ENCODE peak calls at places on chromosomes 16 and 17, in five cellular contexts. V, K, M, Y and Q are unnamed samples.
A peak's percentile ranks its signal among the peaks of the same experiment; 100 is the strongest.

GRCh38 chr17:35825206-35825605 is 15.9 kb downstream of the TAF15 start:
- DNase-seq in V (no peak), K (no peak), M (no peak), Y (no peak), Q (no peak)

GRCh38 chr16:59886021-59886420 is 1151.9 kb upstream of the GOT2 start:
- DNase-seq in V (no peak), K (peak; percentile 57), M (no peak), Y (no peak), Q (no peak)

GRCh38 chr16:66131895-66132294 is 234.6 kb upstream of the CDH5 start:
- DNase-seq in V (no peak), K (no peak), M (no peak), Y (no peak), Q (no peak)

GRCh38 chr16:50331570-50331969 is 37.2 kb downstream of the BRD7 start:
- DNase-seq in V (no peak), K (no peak), M (no peak), Y (no peak), Q (no peak)

GRCh38 chr17:47987240-47987835 is 16.4 kb downstream of the CDK5RAP3 start:
- DNase-seq in V (no peak), K (no peak), M (peak; percentile 60), Y (no peak), Q (no peak)

GRCh38 chr17:18267927-18268711 is 7.7 kb downstream of the MIEF2 start:
- DNase-seq in V (no peak), K (no peak), M (no peak), Y (no peak), Q (no peak)

GRCh38 chr17:17859909-17860760 is 23.3 kb upstream of the SREBF1 start:
- DNase-seq in V (peak; percentile 89), K (peak; percentile 79), M (peak; percentile 86), Y (peak; percentile 84), Q (no peak)

GRCh38 chr17:31444026-31444425 is 52.6 kb downstream of the RAB11FIP4 start:
- DNase-seq in V (no peak), K (no peak), M (no peak), Y (no peak), Q (no peak)

GRCh38 chr16:52549011-52549692 is 2.2 kb upstream of the TOX3 start:
- DNase-seq in V (no peak), K (no peak), M (no peak), Y (no peak), Q (no peak)

GRCh38 chr17:309361-309888 is 43.2 kb downstream of the RPH3AL start:
- DNase-seq in V (peak; percentile 11), K (no peak), M (peak; percentile 82), Y (no peak), Q (no peak)

GRCh38 chr16:52545544-52546262 is 1.2 kb downstream of the TOX3 start:
- DNase-seq in V (peak; percentile 34), K (no peak), M (peak; percentile 51), Y (no peak), Q (no peak)

GRCh38 chr16:31198207-31198882 is 4.2 kb downstream of the PYCARD start:
- DNase-seq in V (no peak), K (no peak), M (no peak), Y (no peak), Q (no peak)

GRCh38 chr16:71540-72341 is 690 bp downstream of the RHBDF1 start:
- DNase-seq in V (no peak), K (peak; percentile 82), M (peak; percentile 85), Y (peak; percentile 88), Q (no peak)

GRCh38 chr16:75252049-75252864 is 833 bp upstream of the BCAR1 start:
- DNase-seq in V (no peak), K (no peak), M (no peak), Y (no peak), Q (no peak)

GRCh38 chr17:6425407-6425806 is 9.5 kb downstream of the AIPL1 start:
- DNase-seq in V (no peak), K (no peak), M (no peak), Y (no peak), Q (no peak)

GRCh38 chr16:78571880-78572279 is 472.4 kb downstream of the WWOX start:
- DNase-seq in V (no peak), K (no peak), M (no peak), Y (no peak), Q (no peak)

GRCh38 chr17:4565209-4566141 is 5.1 kb upstream of the GGT6 start:
- DNase-seq in V (peak; percentile 62), K (peak; percentile 70), M (no peak), Y (peak; percentile 76), Q (no peak)

GRCh38 chr16:8589293-8590160 is 784 bp downstream of the TMEM114 start:
- DNase-seq in V (no peak), K (no peak), M (peak; percentile 78), Y (no peak), Q (no peak)

GRCh38 chr16:24943471-24943870 is 71.7 kb downstream of the ARHGAP17 start:
- DNase-seq in V (no peak), K (no peak), M (no peak), Y (no peak), Q (no peak)

GRCh38 chr17:12680407-12680897 is 14.8 kb downstream of the MYOCD start:
- DNase-seq in V (no peak), K (no peak), M (no peak), Y (no peak), Q (no peak)

GRCh38 chr17:9432121-9432866 is 143.3 kb downstream of the STX8 start:
- DNase-seq in V (no peak), K (no peak), M (no peak), Y (no peak), Q (no peak)

GRCh38 chr16:52976539-52977167 is 76.0 kb downstream of the CHD9NB start:
- DNase-seq in V (no peak), K (no peak), M (no peak), Y (no peak), Q (no peak)

GRCh38 chr16:86791287-86792074 is 213.1 kb downstream of the FOXL1 start:
- DNase-seq in V (no peak), K (no peak), M (no peak), Y (no peak), Q (no peak)

GRCh38 chr17:4836221-4836620 is 3.1 kb downstream of the MINK1 start:
- DNase-seq in V (no peak), K (no peak), M (no peak), Y (no peak), Q (no peak)

GRCh38 chr16:29024280-29024679 is 39.4 kb downstream of the LAT start:
- DNase-seq in V (no peak), K (no peak), M (no peak), Y (no peak), Q (no peak)

GRCh38 chr16:66603537-66604375 is 748 bp upstream of the CMTM3 start:
- DNase-seq in V (peak; percentile 49), K (peak; percentile 55), M (peak; percentile 80), Y (peak; percentile 56), Q (no peak)

GRCh38 chr16:88569614-88569984 is 604 bp upstream of the ZC3H18 start:
- DNase-seq in V (peak; percentile 49), K (no peak), M (no peak), Y (no peak), Q (no peak)

GRCh38 chr17:73625006-73625405 is 19.2 kb downstream of the SDK2 start:
- DNase-seq in V (no peak), K (no peak), M (no peak), Y (no peak), Q (no peak)

GRCh38 chr17:673200-673681 is 41.4 kb downstream of the VPS53 start:
- DNase-seq in V (no peak), K (no peak), M (peak; percentile 58), Y (no peak), Q (no peak)

GRCh38 chr17:31558748-31559646 is 167.5 kb downstream of the RAB11FIP4 start:
- DNase-seq in V (peak; percentile 87), K (peak; percentile 83), M (peak; percentile 88), Y (peak; percentile 78), Q (no peak)

DNA sequence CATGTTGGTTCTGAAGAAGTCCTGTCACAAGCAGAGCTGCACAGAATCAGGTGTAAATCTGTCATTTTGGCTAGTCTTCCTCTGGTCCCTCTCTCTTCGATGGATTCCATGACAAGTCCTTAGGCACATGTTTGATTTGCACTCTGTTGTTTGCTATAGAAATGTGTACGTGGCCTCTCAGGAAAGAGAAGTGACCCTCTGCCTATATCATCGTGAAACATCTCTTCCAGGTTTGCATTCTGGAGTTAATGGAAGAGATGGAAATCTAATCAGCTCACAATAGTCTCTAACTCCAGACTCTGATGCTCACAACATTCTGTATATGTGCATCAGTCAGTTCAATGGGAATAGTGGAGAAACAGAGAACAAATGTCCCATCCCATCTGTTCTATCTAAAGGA is 34.7 kb downstream of the RBFOX1 start:
- DNase-seq in V (no peak), K (no peak), M (no peak), Y (no peak), Q (no peak)
- TF ChIP-seq POLR2A in V (no peak), K (no peak), M (no peak), Y (no peak), Q (no peak)

DNA sequence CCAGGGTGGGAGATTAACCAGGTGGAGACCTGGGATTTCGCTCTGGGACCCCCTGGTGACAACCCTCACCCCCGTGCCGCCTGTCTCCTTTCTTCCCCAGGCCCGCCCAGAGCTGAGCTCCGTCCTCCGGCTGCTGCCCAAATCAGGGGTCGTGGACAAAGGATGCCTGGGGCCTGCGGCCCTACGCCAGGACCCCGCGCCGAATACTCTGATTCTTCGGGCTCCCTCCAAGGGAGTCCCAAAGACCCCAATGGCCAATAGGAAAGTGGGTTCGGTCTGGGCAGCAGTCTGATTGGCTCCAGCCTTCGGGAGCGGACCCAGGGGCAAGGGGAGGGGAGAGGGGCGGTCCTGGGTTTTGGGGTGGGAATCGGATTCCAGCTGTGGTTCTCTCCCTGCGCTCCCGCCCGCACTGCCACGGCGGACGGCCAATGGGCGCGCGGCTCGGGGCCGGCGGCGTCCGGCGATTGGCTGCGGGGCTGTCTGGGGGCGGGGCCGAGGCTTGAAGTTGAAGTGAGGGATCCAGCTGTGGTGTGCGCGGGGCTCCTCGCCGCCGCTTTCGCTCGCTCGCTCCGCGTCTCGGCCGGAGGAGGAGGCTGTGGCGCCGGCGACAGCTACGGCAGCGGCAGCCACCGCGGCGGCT is at the start of gene CACNA1G:
- DNase-seq in V (peak; percentile 83), K (peak; percentile 88), M (peak; percentile 99), Y (peak; percentile 83), Q (no peak)
- TF ChIP-seq POLR2A in V (no peak), K (no peak), M (peak; percentile 48), Y (no peak), Q (no peak)

DNA sequence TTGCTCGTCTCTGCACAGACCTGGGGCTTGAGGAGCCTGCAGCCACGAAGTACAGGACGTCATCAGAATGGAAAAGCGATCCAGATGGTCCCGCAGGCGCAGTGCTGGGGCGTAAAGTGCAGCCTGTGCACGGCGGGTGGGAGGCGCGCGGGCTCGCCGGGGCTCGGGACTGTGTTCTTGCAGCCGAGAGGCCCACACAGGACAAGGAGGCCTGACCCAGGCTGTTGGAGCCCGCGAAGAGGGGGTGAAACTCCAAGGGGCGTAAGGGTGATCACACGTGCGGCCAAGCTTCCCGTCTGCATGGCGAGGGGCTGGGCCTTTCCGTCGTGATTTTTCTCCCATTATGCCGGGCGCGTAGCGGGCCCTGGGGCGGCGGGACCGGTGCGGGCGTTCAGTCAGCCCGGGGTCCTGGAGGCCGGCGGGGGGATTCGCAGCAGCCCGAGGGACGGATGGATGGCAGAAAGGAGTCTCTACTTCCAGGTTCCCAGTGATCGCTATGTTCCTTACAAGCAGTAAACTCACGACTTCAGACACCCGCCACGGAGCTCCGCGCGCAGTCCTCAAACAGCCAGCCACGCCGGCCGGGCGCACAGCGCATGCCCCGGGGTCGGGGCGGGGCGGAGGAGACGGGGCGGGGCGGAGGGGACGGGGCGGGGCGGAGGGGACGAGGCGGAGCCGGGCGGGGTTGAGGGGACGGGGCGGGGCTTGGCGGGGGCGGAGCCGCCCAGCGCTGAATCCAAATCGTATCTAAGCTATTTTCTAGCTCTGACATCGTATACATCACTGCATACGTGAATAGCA is 141.0 kb upstream of the KCNJ18 start:
- DNase-seq in V (peak; percentile 86), K (peak; percentile 82), M (peak; percentile 75), Y (peak; percentile 81), Q (peak; percentile 15)
- TF ChIP-seq POLR2A in V (peak; percentile 53), K (no peak), M (no peak), Y (no peak), Q (peak; percentile 30)

GRCh38 chr16:4982056-4982867 is 24.1 kb downstream of the SEC14L5 start:
- DNase-seq in V (no peak), K (peak; percentile 69), M (no peak), Y (no peak), Q (no peak)
- TF ChIP-seq POLR2A in V (no peak), K (no peak), M (no peak), Y (no peak), Q (no peak)